ENCODE peak calls at places on chromosome 3, in seven cellular contexts. U is stimulated activated CD8-positive, alpha-beta memory T cell treated with anti-CD3 and anti-CD28 coated beads, Interleukin-4, amount 100 ng/mL, for 1 hour; C is fibroblast of lung; F is RWPE1; K is NCI-H2029 treated with DMSO at 0.1 percent for 48 hours; P is stimulated activated CD4-positive, alpha-beta T cell treated with anti-CD3 and anti-CD28 coated beads, Interleukin-4, amount 100 ng/mL, for 1 hour; Y is transverse colon. M is an unnamed sample.

GRCh38 chr3:73461582-73461981 is 163.2 kb downstream of the PDZRN3 start:
- DNase-seq in C (no peak), K (no peak), U (no peak), F (no peak), P (no peak), Y (no peak), M (peak)

GRCh38 chr3:19531426-19531825 is 383.1 kb downstream of the KCNH8 start:
- DNase-seq in P (no peak), Y (no peak), C (no peak), F (no peak), U (no peak), K (no peak), M (no peak)

GRCh38 chr3:133075027-133075426 is 36.8 kb downstream of the TMEM108 start:
- DNase-seq in P (no peak), K (no peak), Y (no peak), U (no peak), F (no peak), C (no peak), M (no peak)

GRCh38 chr3:60552581-60552980 is 698.7 kb downstream of the FHIT start:
- DNase-seq in Y (no peak), U (no peak), P (no peak), C (peak), F (no peak), K (no peak), M (no peak)

GRCh38 chr3:115293321-115293720 is 146.2 kb upstream of the ZBTB20 start:
- DNase-seq in K (no peak), U (no peak), F (no peak), Y (no peak), C (no peak), P (no peak), M (no peak)

GRCh38 chr3:171251842-171252241 is 208.4 kb downstream of the TNIK start:
- DNase-seq in F (no peak), C (no peak), K (no peak), U (no peak), Y (no peak), P (no peak), M (no peak)

GRCh38 chr3:120424506-120424905 is 26.3 kb downstream of the FSTL1 start:
- DNase-seq in C (no peak), P (no peak), U (no peak), Y (no peak), F (no peak), K (no peak), M (peak)

GRCh38 chr3:43288850-43289249 is 2.5 kb downstream of the SNRK start:
- DNase-seq in C (no peak), P (no peak), F (no peak), K (no peak), Y (no peak), U (no peak), M (no peak)

GRCh38 chr3:38149701-38150100 is 11.2 kb downstream of the MYD88 start:
- DNase-seq in F (no peak), U (no peak), K (no peak), Y (no peak), P (no peak), C (no peak), M (no peak)

GRCh38 chr3:16300881-16301359 is 35.9 kb downstream of the OXNAD1 start:
- DNase-seq in P (no peak), F (no peak), K (no peak), C (no peak), U (no peak), Y (peak), M (no peak)

GRCh38 chr3:157436583-157437300 is at the start of gene PTX3:
- DNase-seq in F (peak), Y (no peak), P (no peak), K (no peak), C (peak), U (no peak), M (no peak)

GRCh38 chr3:59644479-59645075 is 594.8 kb upstream of the CFAP20DC start:
- DNase-seq in F (no peak), U (no peak), P (no peak), Y (no peak), K (no peak), C (no peak), M (no peak)

GRCh38 chr3:184805351-184806038 is 6.5 kb upstream of the VPS8 start:
- DNase-seq in P (no peak), K (peak), C (no peak), Y (no peak), F (no peak), U (no peak), M (no peak)

GRCh38 chr3:17195192-17195611 is 310.4 kb downstream of the PLCL2 start:
- DNase-seq in F (no peak), C (peak), P (no peak), U (no peak), Y (peak), K (no peak), M (no peak)

GRCh38 chr3:144816366-144816765 is 844.7 kb downstream of the DIPK2A start:
- DNase-seq in Y (no peak), C (peak), U (no peak), P (no peak), F (no peak), K (no peak), M (no peak)

GRCh38 chr3:184632551-184632950 is 71.0 kb downstream of the EPHB3 start:
- DNase-seq in P (no peak), C (no peak), Y (peak), U (no peak), F (no peak), K (no peak), M (no peak)

GRCh38 chr3:107877936-107878335 is 212.9 kb downstream of the CD47 start:
- DNase-seq in F (no peak), U (no peak), C (no peak), Y (no peak), K (no peak), P (no peak), M (no peak)

GRCh38 chr3:122146466-122146865 is 37.0 kb upstream of the CASR start:
- DNase-seq in F (no peak), C (no peak), P (peak), Y (no peak), K (no peak), U (no peak), M (no peak)

GRCh38 chr3:88033088-88033487 is 25.7 kb downstream of the CGGBP1 start:
- DNase-seq in U (no peak), P (no peak), C (no peak), F (no peak), Y (no peak), K (no peak), M (no peak)

GRCh38 chr3:58470363-58471024 is 21.4 kb upstream of the KCTD6 start:
- DNase-seq in Y (no peak), P (no peak), F (no peak), U (no peak), K (no peak), C (no peak), M (no peak)

GRCh38 chr3:44903751-44904150 is 29.3 kb downstream of the TGM4 start:
- DNase-seq in P (no peak), U (no peak), C (no peak), Y (no peak), K (no peak), F (no peak), M (no peak)

GRCh38 chr3:45124379-45124778 is 21.8 kb downstream of the CDCP1 start:
- DNase-seq in Y (no peak), P (no peak), K (no peak), C (peak), F (peak), U (no peak), M (no peak)

GRCh38 chr3:131091768-131092167 is 65.1 kb downstream of the NEK11 start:
- DNase-seq in F (peak), C (peak), K (no peak), P (no peak), Y (no peak), U (no peak), M (no peak)

GRCh38 chr3:55554621-55555020 is 67.5 kb upstream of the WNT5A start:
- DNase-seq in C (no peak), F (no peak), K (no peak), U (no peak), Y (no peak), P (no peak), M (no peak)

GRCh38 chr3:16523778-16524177 is 10.3 kb upstream of the RFTN1 start:
- DNase-seq in C (peak), F (no peak), K (no peak), P (no peak), U (no peak), Y (no peak), M (no peak)

GRCh38 chr3:135995766-135996165 is 30.2 kb downstream of the PPP2R3A start:
- DNase-seq in C (no peak), F (no peak), Y (no peak), K (no peak), P (no peak), U (no peak), M (no peak)

GRCh38 chr3:188179006-188179966 is 25.3 kb downstream of the LPP start:
- DNase-seq in K (peak), P (no peak), C (peak), Y (no peak), U (no peak), F (no peak), M (peak)

GRCh38 chr3:133821767-133822638 is 16.4 kb downstream of the SRPRB start:
- DNase-seq in C (peak), P (no peak), U (no peak), F (peak), K (peak), Y (peak), M (peak)

GRCh38 chr3:178479446-178479845 is 56.8 kb upstream of the KCNMB2 start:
- DNase-seq in C (no peak), Y (no peak), U (no peak), P (no peak), F (no peak), K (no peak), M (no peak)

GRCh38 chr3:112128843-112129727 is 4.0 kb downstream of the GCSAM start:
- DNase-seq in U (peak), P (peak), C (peak), Y (no peak), F (peak), K (no peak), M (no peak)

GRCh38 chr3:69178838-69179739 is 56.7 kb upstream of the LMOD3 start:
- DNase-seq in K (no peak), U (no peak), F (no peak), C (peak), Y (no peak), P (no peak), M (no peak)

GRCh38 chr3:183285318-183285717 is 32.3 kb downstream of the B3GNT5 start:
- DNase-seq in K (no peak), Y (no peak), C (no peak), P (no peak), F (no peak), U (no peak), M (no peak)

GRCh38 chr3:33145221-33145900 is 31.5 kb downstream of the CRTAP start:
- DNase-seq in C (no peak), F (no peak), K (no peak), Y (no peak), P (no peak), U (no peak), M (no peak)

GRCh38 chr3:115239717-115240116 is 92.6 kb upstream of the ZBTB20 start:
- DNase-seq in F (peak), C (peak), K (peak), P (no peak), U (no peak), Y (no peak), M (peak)

GRCh38 chr3:139267300-139268246 is 76.2 kb upstream of the MRPS22 start:
- DNase-seq in Y (no peak), K (no peak), U (no peak), P (no peak), F (no peak), C (no peak), M (no peak)

GRCh38 chr3:58591496-58592133 is 14.4 kb upstream of the FAM107A start:
- DNase-seq in U (no peak), K (no peak), Y (no peak), C (no peak), P (no peak), F (no peak), M (no peak)

GRCh38 chr3:142993958-142994442 is 7.4 kb upstream of the U2SURP start:
- DNase-seq in U (peak), P (peak), C (peak), Y (peak), F (peak), K (peak), M (peak)

GRCh38 chr3:173709026-173709425 is 311.5 kb downstream of the NLGN1 start:
- DNase-seq in Y (no peak), F (no peak), U (no peak), C (peak), P (no peak), K (no peak), M (no peak)

GRCh38 chr3:184320099-184320445 is 5.7 kb downstream of the EIF4G1 start:
- DNase-seq in P (peak), C (peak), K (peak), F (peak), U (no peak), Y (peak), M (peak)

GRCh38 chr3:119555929-119556328 is 3.5 kb downstream of the CD80 start:
- DNase-seq in F (no peak), P (no peak), Y (no peak), U (no peak), K (no peak), C (no peak), M (no peak)

M was measured in left ventricle myocardium superior.